ENCODE peak calls at places on chromosomes 16 and 17, in six cellular contexts. W, V, M, E, Q and O are unnamed samples.

GRCh38 chr17:66347661-66348604 is 45.5 kb downstream of the PRKCA start:
- DNase-seq in Q (no peak), M (no peak), E (no peak), W (no peak), V (peak; percentile 87), O (no peak)

GRCh38 chr17:18920911-18921441 is 31.0 kb upstream of the SLC5A10 start:
- DNase-seq in V (no peak), W (no peak), M (peak; percentile 42), Q (no peak), E (no peak), O (no peak)

GRCh38 chr16:12323007-12323699 is 346.6 kb downstream of the SNX29 start:
- DNase-seq in W (no peak), M (peak; percentile 59), E (no peak), V (no peak), Q (no peak), O (no peak)

GRCh38 chr16:8867483-8868271 is 1.1 kb downstream of the CARHSP1 start:
- DNase-seq in W (no peak), Q (peak; percentile 72), E (peak; percentile 26), M (no peak), V (peak; percentile 50), O (no peak)

GRCh38 chr16:89135166-89135565 is 36.4 kb upstream of the CDH15 start:
- DNase-seq in W (peak; percentile 46), E (no peak), M (no peak), V (no peak), Q (no peak), O (no peak)

GRCh38 chr17:29115906-29116651 is 64.1 kb downstream of the MYO18A start:
- DNase-seq in V (peak; percentile 58), E (peak; percentile 9), W (no peak), Q (no peak), M (peak; percentile 65), O (peak; percentile 35)

GRCh38 chr16:53515259-53515658 is 12.2 kb upstream of the AKTIP start:
- DNase-seq in E (no peak), W (no peak), Q (no peak), M (no peak), V (no peak), O (no peak)

GRCh38 chr17:57662644-57663308 is 82.3 kb downstream of the CCDC182 start:
- DNase-seq in E (peak; percentile 4), V (peak; percentile 94), W (peak; percentile 98), M (peak; percentile 27), Q (peak; percentile 96), O (peak; percentile 8)

GRCh38 chr16:12024429-12024828 is 47.9 kb downstream of the SNX29 start:
- DNase-seq in V (no peak), Q (no peak), W (no peak), M (no peak), E (no peak), O (no peak)